ENCODE peak calls at places on chromosomes 1 and 21, in four cellular contexts. O is NCI-H1417 treated with DMSO at 0.1 percent for 48 hours; Z is stimulated activated CD8-positive, alpha-beta memory T cell treated with anti-CD3 and anti-CD28 coated beads, Interleukin-15, amount 100 ng/mL, for 24 hours; P is tibial artery. E is an unnamed sample.

GRCh38 chr1:26536521-26536920 is 7.0 kb downstream of the RPS6KA1 start:
- DNase-seq in O (no peak), Z (no peak), P (no peak), E (no peak)

GRCh38 chr1:155077758-155078495 is 710 bp upstream of the EFNA3 start:
- DNase-seq in O (no peak), Z (no peak), P (no peak), E (no peak)

GRCh38 chr1:113981962-113982931 is 3.0 kb downstream of the OLFML3 start:
- DNase-seq in O (no peak), Z (no peak), P (peak), E (no peak)

GRCh38 chr21:14382486-14382834 is 486 bp downstream of the HSPA13 start:
- DNase-seq in O (no peak), Z (peak), P (no peak), E (no peak)

GRCh38 chr1:3659093-3659492 is 6.8 kb downstream of the TP73 start:
- DNase-seq in O (no peak), Z (no peak), P (no peak), E (no peak)

GRCh38 chr1:218384576-218384975 is 39.4 kb downstream of the TGFB2 start:
- DNase-seq in O (no peak), Z (no peak), P (no peak), E (no peak)

GRCh38 chr21:34881421-34881820 is 167.7 kb downstream of the RUNX1 start:
- DNase-seq in O (no peak), Z (no peak), P (no peak), E (no peak)

GRCh38 chr1:206001476-206001888 is 1.7 kb downstream of the RAB7B start:
- DNase-seq in O (no peak), Z (no peak), P (peak), E (no peak)

GRCh38 chr1:44044071-44044801 is 13.0 kb upstream of the SLC6A9 start:
- DNase-seq in O (no peak), Z (no peak), P (no peak), E (no peak)

GRCh38 chr1:104989012-104989411 is 1239.3 kb downstream of the AMY1C start:
- DNase-seq in O (no peak), Z (no peak), P (no peak), E (no peak)

GRCh38 chr1:23168462-23169218 is at the start of gene LUZP1:
- DNase-seq in O (peak), Z (peak), P (peak), E (peak)

GRCh38 chr1:9439074-9439761 is 100.0 kb upstream of the SLC25A33 start:
- DNase-seq in O (no peak), Z (no peak), P (peak), E (no peak)

GRCh38 chr1:42424201-42424600 is 31.6 kb downstream of the ZMYND12 start:
- DNase-seq in O (no peak), Z (no peak), P (no peak), E (no peak)

GRCh38 chr21:15278279-15278678 is 213.5 kb upstream of the NRIP1 start:
- DNase-seq in O (no peak), Z (no peak), P (no peak), E (no peak)

E was measured in omental fat pad.